ENCODE peak calls at places on chromosomes 7 and 10, in six cellular contexts. One of them, this sample, is unnamed. For H3K4me1, the result is how much of the 10 kb centered on the place peaks cover.

GRCh38 chr7:92293887-92294616 is 48.3 kb downstream of the ANKIB1 start:
- DNase-seq in CD4-positive, CD25-positive, alpha-beta regulatory T cell: no peak
- DNase-seq in GM23248: no peak
- DNase-seq in neural progenitor cell: no peak
- DNase-seq in esophagus squamous epithelium: no peak
- DNase-seq in OCI-LY7: no peak
- DNase-seq in this sample: no peak

GRCh38 chr7:142745091-142745635 is 4.1 kb upstream of the PRSS1 start:
- DNase-seq in CD4-positive, CD25-positive, alpha-beta regulatory T cell: no peak
- DNase-seq in GM23248: peak
- DNase-seq in neural progenitor cell: no peak
- DNase-seq in esophagus squamous epithelium: no peak
- DNase-seq in OCI-LY7: no peak
- DNase-seq in this sample: no peak

GRCh38 chr7:97025983-97026704 is 1.5 kb upstream of the DLX5 start:
- DNase-seq in CD4-positive, CD25-positive, alpha-beta regulatory T cell: no peak
- DNase-seq in GM23248: peak
- DNase-seq in neural progenitor cell: peak
- DNase-seq in esophagus squamous epithelium: no peak
- DNase-seq in OCI-LY7: no peak
- DNase-seq in this sample: no peak

GRCh38 chr7:28410628-28411578 is 1.4 kb upstream of the CREB5 start:
- DNase-seq in CD4-positive, CD25-positive, alpha-beta regulatory T cell: peak
- DNase-seq in GM23248: peak
- DNase-seq in neural progenitor cell: peak
- DNase-seq in esophagus squamous epithelium: no peak
- DNase-seq in OCI-LY7: no peak
- DNase-seq in this sample: no peak

GRCh38 chr7:5421626-5422323 is 1.9 kb downstream of the TNRC18 start:
- DNase-seq in CD4-positive, CD25-positive, alpha-beta regulatory T cell: no peak
- DNase-seq in GM23248: peak
- DNase-seq in neural progenitor cell: peak
- DNase-seq in esophagus squamous epithelium: no peak
- DNase-seq in OCI-LY7: no peak
- DNase-seq in this sample: no peak

GRCh38 chr10:60282771-60283353 is 106.8 kb downstream of the ANK3 start:
- DNase-seq in CD4-positive, CD25-positive, alpha-beta regulatory T cell: no peak
- DNase-seq in GM23248: peak
- DNase-seq in neural progenitor cell: no peak
- DNase-seq in esophagus squamous epithelium: no peak
- DNase-seq in OCI-LY7: peak
- DNase-seq in this sample: no peak

GRCh38 chr10:123563994-123564393 is 102.2 kb upstream of the GPR26 start:
- DNase-seq in CD4-positive, CD25-positive, alpha-beta regulatory T cell: no peak
- DNase-seq in GM23248: no peak
- DNase-seq in neural progenitor cell: no peak
- DNase-seq in esophagus squamous epithelium: no peak
- DNase-seq in OCI-LY7: no peak
- DNase-seq in this sample: no peak

GRCh38 chr7:4724648-4725013 is 42.5 kb downstream of the FOXK1 start:
- DNase-seq in CD4-positive, CD25-positive, alpha-beta regulatory T cell: no peak
- DNase-seq in GM23248: peak
- DNase-seq in neural progenitor cell: no peak
- DNase-seq in esophagus squamous epithelium: no peak
- DNase-seq in OCI-LY7: no peak
- DNase-seq in this sample: no peak

GRCh38 chr7:45181991-45182855 is 24.6 kb downstream of the RAMP3 start:
- DNase-seq in CD4-positive, CD25-positive, alpha-beta regulatory T cell: no peak
- DNase-seq in GM23248: no peak
- DNase-seq in neural progenitor cell: no peak
- DNase-seq in esophagus squamous epithelium: no peak
- DNase-seq in OCI-LY7: no peak
- DNase-seq in this sample: no peak

GRCh38 chr7:82810558-82811259 is 352.0 kb downstream of the PCLO start:
- DNase-seq in CD4-positive, CD25-positive, alpha-beta regulatory T cell: peak
- DNase-seq in GM23248: peak
- DNase-seq in neural progenitor cell: peak
- DNase-seq in esophagus squamous epithelium: no peak
- DNase-seq in OCI-LY7: peak
- DNase-seq in this sample: no peak

GRCh38 chr7:70586822-70587221 is 545.1 kb upstream of the GALNT17 start:
- DNase-seq in CD4-positive, CD25-positive, alpha-beta regulatory T cell: no peak
- DNase-seq in GM23248: peak
- DNase-seq in neural progenitor cell: no peak
- DNase-seq in esophagus squamous epithelium: no peak
- DNase-seq in OCI-LY7: no peak
- DNase-seq in this sample: no peak

GRCh38 chr7:73611017-73611555 is 13.2 kb downstream of the MLXIPL start:
- DNase-seq in CD4-positive, CD25-positive, alpha-beta regulatory T cell: no peak
- DNase-seq in GM23248: no peak
- DNase-seq in neural progenitor cell: no peak
- DNase-seq in esophagus squamous epithelium: no peak
- DNase-seq in OCI-LY7: no peak
- DNase-seq in this sample: no peak

GRCh38 chr10:59323036-59323459 is 39.3 kb downstream of the FAM13C start:
- DNase-seq in CD4-positive, CD25-positive, alpha-beta regulatory T cell: no peak
- DNase-seq in GM23248: no peak
- DNase-seq in neural progenitor cell: no peak
- DNase-seq in esophagus squamous epithelium: no peak
- DNase-seq in OCI-LY7: no peak
- DNase-seq in this sample: no peak

GRCh38 chr10:71393841-71394475 is 2.8 kb upstream of the CDH23 start:
- DNase-seq in CD4-positive, CD25-positive, alpha-beta regulatory T cell: no peak
- DNase-seq in GM23248: no peak
- DNase-seq in neural progenitor cell: no peak
- DNase-seq in esophagus squamous epithelium: no peak
- DNase-seq in OCI-LY7: no peak
- DNase-seq in this sample: no peak

GRCh38 chr10:97190452-97190851 is 4.7 kb upstream of the SLIT1 start:
- DNase-seq in CD4-positive, CD25-positive, alpha-beta regulatory T cell: no peak
- DNase-seq in GM23248: no peak
- DNase-seq in neural progenitor cell: no peak
- DNase-seq in esophagus squamous epithelium: no peak
- DNase-seq in OCI-LY7: no peak
- DNase-seq in this sample: no peak

GRCh38 chr7:21944616-21945373 is 904 bp downstream of the CDCA7L start:
- DNase-seq in CD4-positive, CD25-positive, alpha-beta regulatory T cell: peak
- DNase-seq in GM23248: peak
- DNase-seq in neural progenitor cell: peak
- DNase-seq in esophagus squamous epithelium: no peak
- DNase-seq in OCI-LY7: peak
- DNase-seq in this sample: peak

GRCh38 chr7:82442492-82443043 is 1.0 kb downstream of the CACNA2D1 start:
- DNase-seq in CD4-positive, CD25-positive, alpha-beta regulatory T cell: no peak
- DNase-seq in GM23248: no peak
- DNase-seq in neural progenitor cell: peak
- DNase-seq in esophagus squamous epithelium: no peak
- DNase-seq in OCI-LY7: no peak
- DNase-seq in this sample: no peak

GRCh38 chr10:111523016-111523415 is 446.2 kb downstream of the ADRA2A start:
- DNase-seq in CD4-positive, CD25-positive, alpha-beta regulatory T cell: no peak
- DNase-seq in GM23248: no peak
- DNase-seq in neural progenitor cell: no peak
- DNase-seq in esophagus squamous epithelium: no peak
- DNase-seq in OCI-LY7: no peak
- DNase-seq in this sample: no peak

GRCh38 chr7:80661729-80662128 is 23.3 kb downstream of the CD36 start:
- DNase-seq in CD4-positive, CD25-positive, alpha-beta regulatory T cell: no peak
- DNase-seq in GM23248: peak
- DNase-seq in neural progenitor cell: peak
- DNase-seq in esophagus squamous epithelium: no peak
- DNase-seq in OCI-LY7: no peak
- DNase-seq in this sample: no peak

GRCh38 chr10:99521474-99522077 is 11.2 kb upstream of the NKX2-3 start:
- DNase-seq in CD4-positive, CD25-positive, alpha-beta regulatory T cell: no peak
- DNase-seq in GM23248: no peak
- DNase-seq in neural progenitor cell: peak
- DNase-seq in esophagus squamous epithelium: no peak
- DNase-seq in OCI-LY7: no peak
- DNase-seq in this sample: peak
- H3K4me3 ChIP-seq in CD4-positive, CD25-positive, alpha-beta regulatory T cell: no peak
- H3K4me3 ChIP-seq in GM23248: no peak
- H3K4me3 ChIP-seq in neural progenitor cell: peak
- H3K4me3 ChIP-seq in esophagus squamous epithelium: no peak
- H3K4me3 ChIP-seq in OCI-LY7: no peak
- H3K4me3 ChIP-seq in this sample: no peak

DNA sequence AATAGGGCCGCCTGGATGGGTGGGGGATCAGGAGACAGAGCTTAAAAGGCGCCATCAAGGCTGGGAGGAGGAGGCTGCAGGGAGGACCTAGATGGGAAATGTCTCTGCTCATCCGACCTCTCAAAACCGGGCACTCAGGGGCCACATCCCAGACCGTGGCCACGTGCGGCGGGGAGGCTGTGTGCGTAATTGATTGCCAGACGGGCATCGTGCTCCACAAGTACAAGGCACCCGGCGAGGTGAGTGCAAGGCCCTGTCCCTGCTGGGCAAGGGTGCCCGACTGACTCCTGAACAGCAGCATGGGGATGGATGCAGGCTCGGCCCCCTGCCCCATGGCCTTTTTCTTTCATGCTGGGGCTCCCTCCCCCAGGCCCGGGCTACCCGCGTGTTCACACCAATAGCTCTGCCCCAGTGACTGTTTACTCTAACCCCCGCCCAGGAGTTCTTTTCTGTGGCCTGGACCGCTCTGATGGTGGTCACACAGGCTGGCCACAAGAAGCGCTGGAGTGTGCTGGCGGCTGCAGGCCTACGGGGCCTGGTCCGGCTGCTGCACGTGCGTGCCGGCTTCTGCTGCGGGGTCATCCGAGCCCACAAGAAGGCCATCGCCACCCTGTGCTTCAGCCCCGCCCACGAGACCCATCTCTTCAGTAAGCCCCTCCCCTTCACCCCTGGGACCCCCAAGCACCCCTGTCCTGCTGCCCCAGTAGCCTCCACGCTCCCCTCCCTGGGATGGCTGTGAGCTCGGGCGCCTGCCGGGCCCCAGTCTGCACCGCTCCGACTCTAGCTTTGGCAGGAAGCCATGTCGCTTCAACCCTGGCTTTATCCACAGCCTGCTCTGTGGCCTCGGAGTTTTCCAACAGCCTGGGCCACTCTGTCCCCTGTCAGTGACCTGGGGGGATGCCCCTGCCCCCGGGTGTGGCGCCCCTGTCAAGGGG is 3.9 kb downstream of the LRWD1 start:
- DNase-seq in CD4-positive, CD25-positive, alpha-beta regulatory T cell: no peak
- DNase-seq in GM23248: no peak
- DNase-seq in neural progenitor cell: no peak
- DNase-seq in esophagus squamous epithelium: no peak
- DNase-seq in OCI-LY7: no peak
- DNase-seq in this sample: no peak
- H3K4me1 ChIP-seq in CD4-positive, CD25-positive, alpha-beta regulatory T cell: under half
- H3K4me1 ChIP-seq in GM23248: under half
- H3K4me1 ChIP-seq in neural progenitor cell: under half
- H3K4me1 ChIP-seq in esophagus squamous epithelium: under half
- H3K4me1 ChIP-seq in OCI-LY7: under half
- H3K4me1 ChIP-seq in this sample: under half

DNA sequence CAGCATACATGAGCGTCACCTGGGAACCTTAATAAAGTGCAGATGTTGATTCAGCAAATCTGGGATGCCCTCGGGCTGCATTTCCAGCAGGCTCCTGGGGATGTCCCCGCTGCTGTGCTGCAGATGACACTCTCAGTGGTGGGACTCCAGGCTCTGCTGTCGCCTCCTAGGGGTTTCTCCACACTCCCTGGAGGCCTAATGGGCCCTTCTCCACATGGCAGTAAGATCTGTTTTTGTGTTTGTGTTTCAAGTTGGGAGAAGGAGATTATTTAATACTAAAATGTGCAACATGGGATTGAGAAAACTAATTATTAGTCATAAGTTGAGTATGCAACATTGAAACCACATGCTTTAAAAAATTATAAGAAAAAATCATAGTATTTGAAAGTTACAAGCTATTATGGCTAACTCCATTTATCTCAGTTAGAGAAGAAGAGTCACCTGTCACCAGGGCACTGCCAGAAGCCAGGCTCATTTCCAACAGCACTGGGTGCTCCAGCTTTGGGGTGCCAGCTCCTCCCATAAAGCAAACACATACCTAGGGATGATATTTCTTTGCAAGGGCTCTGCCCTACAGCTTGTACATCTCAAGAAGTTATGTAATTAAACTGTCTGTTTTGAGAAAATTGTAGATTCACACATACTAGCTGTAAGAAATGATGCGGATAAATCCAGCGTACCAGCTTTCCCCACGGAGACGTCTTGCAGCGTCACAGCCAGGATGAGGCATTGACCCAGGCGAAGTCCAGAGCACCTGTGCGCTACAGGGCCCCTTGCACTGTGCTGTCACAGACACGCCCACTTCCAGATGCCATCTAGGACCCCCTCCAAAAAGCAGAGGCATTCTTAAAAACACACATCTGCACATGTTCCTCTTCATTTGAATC is 106.4 kb downstream of the EGFR start:
- DNase-seq in CD4-positive, CD25-positive, alpha-beta regulatory T cell: no peak
- DNase-seq in GM23248: peak
- DNase-seq in neural progenitor cell: no peak
- DNase-seq in esophagus squamous epithelium: no peak
- DNase-seq in OCI-LY7: no peak
- DNase-seq in this sample: no peak
- H3K27ac ChIP-seq in CD4-positive, CD25-positive, alpha-beta regulatory T cell: no peak
- H3K27ac ChIP-seq in GM23248: peak
- H3K27ac ChIP-seq in neural progenitor cell: no peak
- H3K27ac ChIP-seq in esophagus squamous epithelium: peak
- H3K27ac ChIP-seq in OCI-LY7: no peak
- H3K27ac ChIP-seq in this sample: no peak

GRCh38 chr7:115078386-115078785 is 156.5 kb downstream of the MDFIC start:
- DNase-seq in CD4-positive, CD25-positive, alpha-beta regulatory T cell: no peak
- DNase-seq in GM23248: no peak
- DNase-seq in neural progenitor cell: no peak
- DNase-seq in esophagus squamous epithelium: no peak
- DNase-seq in OCI-LY7: no peak
- DNase-seq in this sample: no peak

GRCh38 chr7:115085421-115085820 is 163.5 kb downstream of the MDFIC start:
- DNase-seq in CD4-positive, CD25-positive, alpha-beta regulatory T cell: no peak
- DNase-seq in GM23248: no peak
- DNase-seq in neural progenitor cell: no peak
- DNase-seq in esophagus squamous epithelium: no peak
- DNase-seq in OCI-LY7: no peak
- DNase-seq in this sample: no peak

GRCh38 chr7:115083935-115084334 is 162.0 kb downstream of the MDFIC start:
- DNase-seq in CD4-positive, CD25-positive, alpha-beta regulatory T cell: no peak
- DNase-seq in GM23248: no peak
- DNase-seq in neural progenitor cell: no peak
- DNase-seq in esophagus squamous epithelium: no peak
- DNase-seq in OCI-LY7: no peak
- DNase-seq in this sample: no peak

GRCh38 chr7:115078851-115079250 is 157.0 kb downstream of the MDFIC start:
- DNase-seq in CD4-positive, CD25-positive, alpha-beta regulatory T cell: no peak
- DNase-seq in GM23248: no peak
- DNase-seq in neural progenitor cell: no peak
- DNase-seq in esophagus squamous epithelium: no peak
- DNase-seq in OCI-LY7: no peak
- DNase-seq in this sample: no peak

DNA sequence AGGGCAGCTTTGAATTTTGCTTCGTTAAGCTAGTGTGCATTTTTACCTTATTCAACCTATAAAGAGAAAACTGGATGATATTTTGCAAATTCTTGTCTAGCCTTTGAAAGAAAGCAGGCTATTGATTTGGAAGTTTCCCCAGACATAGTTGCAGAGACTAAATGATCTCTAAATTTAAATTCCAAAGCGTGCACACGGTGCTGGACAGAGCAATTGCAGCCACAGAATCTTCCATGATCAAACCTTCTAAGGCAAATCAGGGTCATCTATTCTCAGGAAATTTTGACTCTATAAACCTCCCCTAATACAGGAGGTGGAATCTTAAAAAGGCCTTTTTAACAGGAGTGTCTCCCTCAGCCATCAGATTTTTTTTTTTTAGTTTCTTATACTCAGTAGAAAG is 159.9 kb downstream of the MDFIC start:
- DNase-seq in CD4-positive, CD25-positive, alpha-beta regulatory T cell: no peak
- DNase-seq in GM23248: no peak
- DNase-seq in neural progenitor cell: no peak
- DNase-seq in esophagus squamous epithelium: no peak
- DNase-seq in OCI-LY7: no peak
- DNase-seq in this sample: no peak
- H3K4me3 ChIP-seq in CD4-positive, CD25-positive, alpha-beta regulatory T cell: no peak
- H3K4me3 ChIP-seq in GM23248: no peak
- H3K4me3 ChIP-seq in neural progenitor cell: no peak
- H3K4me3 ChIP-seq in esophagus squamous epithelium: no peak
- H3K4me3 ChIP-seq in OCI-LY7: no peak
- H3K4me3 ChIP-seq in this sample: no peak

This sample was measured in pancreas.